ENCODE peak calls at places on chromosomes 4 and X, in ten cellular contexts. I, O, X, J, P, V, M, L, T and R are unnamed samples.

GRCh38 chr4:7358100-7358735 is 76.5 kb downstream of the PSAPL1 start:
- DNase-seq in O (peak; percentile 88), X (no peak), V (peak; percentile 78), T (no peak), J (peak; percentile 50), M (no peak), I (peak; percentile 91), L (peak; percentile 67), P (peak; percentile 77), R (peak; percentile 57)

GRCh38 chrX:17629011-17629410 is 108.3 kb upstream of the SCML1 start:
- DNase-seq in M (no peak), X (no peak), V (no peak), L (no peak), P (no peak), J (peak; percentile 54), O (no peak), T (no peak), I (no peak), R (no peak)

GRCh38 chr4:20462426-20463175 is 210.9 kb downstream of the SLIT2 start:
- DNase-seq in L (no peak), P (no peak), M (no peak), V (peak; percentile 19), I (no peak), T (peak; percentile 20), X (no peak), O (peak; percentile 9), J (peak; percentile 7), R (no peak)

GRCh38 chr4:139368990-139369389 is 66.7 kb upstream of the NDUFC1 start:
- DNase-seq in T (no peak), P (no peak), X (no peak), I (no peak), O (peak; percentile 87), V (no peak), J (peak; percentile 63), L (no peak), M (no peak), R (no peak)

GRCh38 chrX:22634081-22634480 is 361.4 kb downstream of the CBLL2 start:
- DNase-seq in V (peak; percentile 39), I (peak; percentile 32), T (no peak), P (no peak), L (no peak), O (peak; percentile 64), M (no peak), X (no peak), J (no peak), R (no peak)

GRCh38 chr4:136664988-136665387 is 867.3 kb downstream of the PCDH18 start:
- DNase-seq in J (no peak), O (peak; percentile 25), T (no peak), L (no peak), X (no peak), I (no peak), M (no peak), V (no peak), P (no peak), R (no peak)

GRCh38 chr4:98664959-98665358 is 6.5 kb upstream of the TSPAN5 start:
- DNase-seq in O (no peak), V (no peak), X (no peak), M (no peak), T (no peak), I (no peak), J (no peak), P (no peak), L (no peak), R (no peak)

GRCh38 chr4:69782651-69783310 is 22.4 kb upstream of the SULT1B1 start:
- DNase-seq in O (no peak), V (no peak), L (no peak), M (no peak), X (no peak), I (no peak), T (peak; percentile 1), J (no peak), P (peak; percentile 62), R (no peak)

GRCh38 chr4:10129196-10130185 is 12.9 kb upstream of the WDR1 start:
- DNase-seq in X (no peak), L (peak; percentile 33), I (no peak), O (peak; percentile 58), J (no peak), V (no peak), M (no peak), T (no peak), P (no peak), R (no peak)

GRCh38 chrX:135086197-135086854 is 34.0 kb downstream of the ETDB start:
- DNase-seq in X (no peak), L (peak; percentile 55), M (no peak), V (peak; percentile 68), J (peak; percentile 69), I (peak; percentile 39), O (peak; percentile 71), P (no peak), T (peak; percentile 54), R (no peak)

GRCh38 chr4:102324725-102325124 is 20.6 kb downstream of the SLC39A8 start:
- DNase-seq in T (no peak), P (no peak), J (no peak), O (no peak), L (no peak), V (no peak), M (no peak), X (no peak), I (no peak), R (no peak)

GRCh38 chr4:2830632-2831610 is 12.7 kb upstream of the ADD1 start:
- DNase-seq in J (no peak), X (no peak), O (no peak), I (no peak), T (peak; percentile 15), L (no peak), M (no peak), P (peak; percentile 70), V (no peak), R (peak; percentile 18)

GRCh38 chr4:117420966-117421365 is 335.6 kb upstream of the TRAM1L1 start:
- DNase-seq in I (no peak), L (no peak), P (no peak), O (no peak), T (no peak), M (no peak), J (no peak), X (no peak), V (no peak), R (no peak)